ENCODE peak calls at places on chromosomes 5 and 9, in six cellular contexts. N is left ventricle myocardium inferior; Y is adrenal gland; V is A549; Z is tibial artery; C is CD8-positive, alpha-beta T cell. S is an unnamed sample.
A peak's percentile ranks its signal among the peaks of the same experiment; 100 is the strongest.

GRCh38 chr9:137299938-137300337 is 2.1 kb downstream of the NRARP start:
- DNase-seq in N (peak; percentile 23), Y (no peak), Z (no peak), C (no peak), V (no peak), S (no peak)

GRCh38 chr5:54756301-54756700 is 229.1 kb downstream of the ESM1 start:
- DNase-seq in Y (no peak), Z (no peak), N (no peak), V (no peak), C (no peak), S (peak; percentile 31)

GRCh38 chr9:6237267-6237666 is 21.7 kb downstream of the IL33 start:
- DNase-seq in V (no peak), C (no peak), Z (no peak), Y (no peak), N (no peak), S (no peak)

GRCh38 chr9:137113385-137114159 is 961 bp downstream of the DPP7 start:
- DNase-seq in N (no peak), Y (no peak), V (peak; percentile 25), Z (no peak), C (peak; percentile 7), S (no peak)

GRCh38 chr5:43039468-43040286 is 442 bp downstream of the ANXA2R start:
- DNase-seq in Z (peak; percentile 83), V (peak; percentile 88), N (peak; percentile 75), Y (peak; percentile 67), C (peak; percentile 58), S (peak; percentile 66)

GRCh38 chr5:113514263-113514590 is 733 bp downstream of the YTHDC2 start:
- DNase-seq in Y (peak; percentile 41), C (no peak), N (no peak), Z (no peak), V (no peak), S (no peak)

GRCh38 chr9:99040911-99041582 is 63.9 kb upstream of the TGFBR1 start:
- DNase-seq in Z (no peak), N (no peak), V (peak; percentile 5), Y (no peak), C (no peak), S (no peak)

GRCh38 chr9:105994970-105995369 is 300.6 kb downstream of the TMEM38B start:
- DNase-seq in C (no peak), Y (no peak), Z (no peak), N (no peak), V (peak; percentile 11), S (no peak)

GRCh38 chr5:175387144-175387543 is 56.8 kb downstream of the DRD1 start:
- DNase-seq in N (no peak), V (no peak), Z (no peak), Y (no peak), C (no peak), S (no peak)

GRCh38 chr9:132584616-132585560 is 2.5 kb downstream of the BARHL1 start:
- DNase-seq in N (no peak), Y (no peak), C (no peak), V (peak; percentile 12), Z (no peak), S (no peak)

GRCh38 chr5:35758151-35758724 is 98.5 kb upstream of the IL7R start:
- DNase-seq in Z (no peak), C (no peak), Y (no peak), N (no peak), V (no peak), S (no peak)

GRCh38 chr5:103464801-103465484 is 97.6 kb downstream of the NUDT12 start:
- DNase-seq in V (no peak), Z (no peak), Y (no peak), C (no peak), N (no peak), S (no peak)

GRCh38 chr5:43711496-43711895 is 108.5 kb downstream of the NNT start:
- DNase-seq in N (no peak), V (peak; percentile 31), Z (no peak), C (no peak), Y (no peak), S (no peak)

GRCh38 chr5:160240350-160240749 is 11.0 kb downstream of the FABP6 start:
- DNase-seq in Z (no peak), C (no peak), V (no peak), N (no peak), Y (no peak), S (no peak)

GRCh38 chr5:59749782-59750520 is 143.6 kb downstream of the PDE4D start:
- DNase-seq in C (no peak), Y (no peak), V (no peak), N (no peak), Z (no peak), S (no peak)

GRCh38 chr9:78769684-78770083 is 472.8 kb downstream of the PSAT1 start:
- DNase-seq in V (peak; percentile 2), Y (no peak), N (no peak), C (no peak), Z (no peak), S (no peak)

GRCh38 chr5:76813982-76814562 is 4.8 kb upstream of the F2RL1 start:
- DNase-seq in Y (no peak), C (no peak), V (peak; percentile 92), N (no peak), Z (no peak), S (no peak)

GRCh38 chr9:131312246-131312645 is 22.7 kb downstream of the PLPP7 start:
- DNase-seq in N (no peak), C (no peak), Z (no peak), V (no peak), Y (no peak), S (no peak)

GRCh38 chr5:8247485-8247884 is 378.5 kb downstream of the MTRR start:
- DNase-seq in Y (no peak), V (no peak), Z (no peak), N (no peak), C (no peak), S (no peak)

GRCh38 chr5:173623296-173623771 is 6.9 kb upstream of the BOD1 start:
- DNase-seq in V (no peak), Z (no peak), N (no peak), C (no peak), Y (no peak), S (no peak)

GRCh38 chr5:169300468-169301385 is at the start of gene SLIT3:
- DNase-seq in V (peak; percentile 89), Y (peak; percentile 74), C (no peak), N (peak; percentile 74), Z (peak; percentile 92), S (no peak)

GRCh38 chr9:126630458-126631237 is 16.9 kb downstream of the LMX1B start:
- DNase-seq in Y (no peak), V (no peak), C (no peak), Z (no peak), N (no peak), S (no peak)

GRCh38 chr5:93100433-93100832 is 480.6 kb downstream of the NR2F1-AS1 start:
- DNase-seq in Y (no peak), V (no peak), Z (no peak), N (no peak), C (no peak), S (no peak)

GRCh38 chr9:34891386-34891785 is 66.7 kb upstream of the PHF24 start:
- DNase-seq in N (no peak), C (no peak), Y (no peak), V (no peak), Z (no peak), S (no peak)

GRCh38 chr5:141208478-141208877 is at the start of gene PCDHB12:
- DNase-seq in N (no peak), V (peak; percentile 9), C (no peak), Z (no peak), Y (no peak), S (peak; percentile 2)

GRCh38 chr5:103375356-103375755 is 116.8 kb downstream of the MACIR start:
- DNase-seq in Z (no peak), Y (no peak), C (no peak), V (peak; percentile 4), N (no peak), S (no peak)

GRCh38 chr9:128006360-128007024 is 25.7 kb upstream of the EEIG1 start:
- DNase-seq in Y (no peak), C (no peak), V (peak; percentile 65), N (no peak), Z (no peak), S (no peak)

GRCh38 chr9:131227112-131228058 is 48.9 kb downstream of the FAM78A start:
- DNase-seq in Y (peak; percentile 73), V (peak; percentile 48), C (no peak), Z (no peak), N (no peak), S (no peak)

GRCh38 chr9:114504341-114505186 is 709 bp downstream of the WHRN start:
- DNase-seq in V (peak; percentile 60), N (peak; percentile 26), Z (no peak), Y (peak; percentile 85), C (peak; percentile 15), S (peak; percentile 48)

DNA sequence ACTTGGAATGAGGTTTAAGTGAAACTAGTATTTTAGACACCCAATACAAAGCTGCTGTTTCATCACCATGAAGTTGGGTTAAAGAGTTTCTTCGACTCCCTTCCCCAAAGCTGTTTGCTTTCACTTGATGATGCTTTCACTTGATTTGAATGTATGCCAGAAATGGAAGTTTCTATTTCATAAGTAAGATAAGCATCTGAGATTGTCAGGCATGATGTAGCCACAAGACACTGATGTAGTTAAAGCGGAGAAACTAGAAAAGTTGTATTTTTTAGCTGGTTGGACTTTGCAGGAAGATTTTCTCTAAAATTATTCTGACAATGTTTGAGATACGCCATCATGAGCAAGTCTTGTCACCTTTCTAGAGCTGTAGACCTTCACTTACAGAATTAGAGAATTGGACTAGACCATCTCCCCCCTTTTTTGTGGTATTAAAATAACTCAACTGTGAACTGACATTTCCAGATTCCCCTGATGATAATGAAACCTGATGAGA is 20.0 kb downstream of the MOCS2 start:
- DNase-seq in Y (no peak), N (no peak), Z (no peak), V (no peak), C (no peak), S (no peak)
- H3K27ac ChIP-seq in Y (no peak overlapping the region), N (no peak overlapping the region), Z (no peak overlapping the region), V (no peak overlapping the region), C (no peak overlapping the region), S (no peak overlapping the region)

GRCh38 chr9:134130503-134131375 is 5.1 kb upstream of the WDR5 start:
- DNase-seq in V (no peak), Z (peak; percentile 82), Y (peak; percentile 69), N (peak; percentile 73), C (no peak), S (no peak)
- H3K27ac ChIP-seq in V (no peak overlapping the region), Z (peak overlapping the region; percentile 67), Y (no peak overlapping the region), N (peak overlapping the region; percentile 80), C (no peak overlapping the region), S (no peak overlapping the region)

DNA sequence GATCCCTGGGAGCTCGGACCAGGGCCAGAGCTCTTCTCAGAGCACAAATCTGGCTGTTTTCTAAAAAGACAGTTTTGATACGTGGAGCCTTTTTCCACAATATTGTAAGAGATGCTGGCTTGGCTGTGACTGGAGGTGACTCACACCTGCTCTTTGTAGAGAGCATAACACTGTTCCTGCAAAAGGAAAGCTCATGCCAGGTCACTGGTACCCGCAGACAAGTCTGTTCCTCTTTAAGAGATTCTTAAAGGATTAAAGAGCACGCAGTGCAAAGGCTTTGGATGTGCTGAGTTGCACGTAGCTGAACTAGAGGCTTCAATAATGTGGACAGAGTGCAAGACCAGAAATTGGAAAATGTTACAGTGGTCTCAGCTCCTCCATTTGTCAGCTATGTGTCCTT is 19.0 kb downstream of the ACTL7B start:
- DNase-seq in Z (no peak), C (no peak), V (no peak), Y (no peak), N (no peak), S (no peak)
- H3K27ac ChIP-seq in Z (no peak overlapping the region), C (no peak overlapping the region), V (no peak overlapping the region), Y (no peak overlapping the region), N (no peak overlapping the region), S (no peak overlapping the region)

GRCh38 chr9:104286187-104286586 is 192.1 kb downstream of the SMC2 start:
- DNase-seq in Z (no peak), N (no peak), C (no peak), Y (no peak), V (no peak), S (no peak)

GRCh38 chr9:104287255-104287872 is 193.3 kb downstream of the SMC2 start:
- DNase-seq in C (no peak), Z (no peak), N (no peak), Y (no peak), V (no peak), S (no peak)

GRCh38 chr9:104286792-104287191 is 192.7 kb downstream of the SMC2 start:
- DNase-seq in Z (no peak), N (no peak), C (no peak), V (no peak), Y (no peak), S (no peak)
- H3K27ac ChIP-seq in Z (no peak overlapping the region), N (no peak overlapping the region), C (no peak overlapping the region), V (no peak overlapping the region), Y (no peak overlapping the region), S (no peak overlapping the region)

S was measured in CD4-positive, CD25-positive, alpha-beta regulatory T cell.